ENCODE peak calls at places on chromosomes 13 and 19, in nine cellular contexts. S is AG04450, K is cardiac muscle cell, X is psoas muscle, E is fibroblast of lung, Z is upper lobe of right lung, N is RWPE2, A is heart right ventricle, Y is tibial nerve. L is an unnamed sample.

GRCh38 chr13:73835138-73835721 is 299.0 kb downstream of the KLF12 start:
- DNase-seq in S (no peak), K (peak), X (no peak), E (peak), Z (no peak), N (no peak), A (no peak), Y (no peak), L (no peak)

GRCh38 chr13:97858161-97858560 is 95.3 kb upstream of the IPO5 start:
- DNase-seq in S (no peak), K (no peak), X (no peak), E (no peak), Z (no peak), N (no peak), A (no peak), Y (no peak), L (no peak)

GRCh38 chr13:46086421-46086922 is 18.4 kb downstream of the CPB2 start:
- DNase-seq in S (no peak), K (no peak), X (no peak), E (no peak), Z (no peak), N (no peak), A (no peak), Y (no peak), L (no peak)

GRCh38 chr19:30097746-30098280 is 155.8 kb downstream of the URI1 start:
- DNase-seq in S (no peak), K (no peak), X (no peak), E (no peak), Z (peak), N (peak), A (no peak), Y (no peak), L (no peak)

GRCh38 chr19:51339313-51339686 is 2.6 kb downstream of the VSIG10L start:
- DNase-seq in S (no peak), K (no peak), X (no peak), E (no peak), Z (no peak), N (no peak), A (no peak), Y (no peak), L (no peak)

GRCh38 chr19:310781-311496 is 19.7 kb upstream of the PLPP2 start:
- DNase-seq in S (no peak), K (no peak), X (no peak), E (no peak), Z (peak), N (no peak), A (no peak), Y (no peak), L (no peak)

GRCh38 chr13:40190656-40191100 is 475.8 kb downstream of the FOXO1 start:
- DNase-seq in S (no peak), K (peak), X (peak), E (peak), Z (no peak), N (no peak), A (no peak), Y (no peak), L (peak)

GRCh38 chr19:10137751-10138682 is 18.3 kb upstream of the EIF3G start:
- DNase-seq in S (no peak), K (no peak), X (no peak), E (no peak), Z (no peak), N (no peak), A (no peak), Y (no peak), L (peak)

GRCh38 chr19:33868821-33869412 is 72.2 kb downstream of the KCTD15 start:
- DNase-seq in S (no peak), K (peak), X (peak), E (peak), Z (no peak), N (no peak), A (peak), Y (no peak), L (peak)

GRCh38 chr19:16118489-16119033 is 6.9 kb downstream of the RAB8A start:
- DNase-seq in S (no peak), K (no peak), X (no peak), E (no peak), Z (peak), N (no peak), A (no peak), Y (no peak), L (no peak)

GRCh38 chr13:77918391-77919261 is at the start of gene EDNRB:
- DNase-seq in S (no peak), K (peak), X (peak), E (peak), Z (peak), N (peak), A (peak), Y (peak), L (peak)

GRCh38 chr19:11181488-11181887 is 15.9 kb downstream of the KANK2 start:
- DNase-seq in S (no peak), K (no peak), X (no peak), E (no peak), Z (no peak), N (no peak), A (no peak), Y (no peak), L (no peak)

GRCh38 chr13:28022848-28023518 is 34.5 kb upstream of the URAD start:
- DNase-seq in S (no peak), K (peak), X (no peak), E (peak), Z (no peak), N (no peak), A (no peak), Y (no peak), L (no peak)

GRCh38 chr19:38455031-38455430 is 21.5 kb downstream of the RYR1 start:
- DNase-seq in S (no peak), K (peak), X (no peak), E (peak), Z (no peak), N (no peak), A (no peak), Y (no peak), L (no peak)

GRCh38 chr13:104086205-104086604 is 1020.0 kb upstream of the SLC10A2 start:
- DNase-seq in S (no peak), K (no peak), X (no peak), E (peak), Z (no peak), N (no peak), A (no peak), Y (no peak), L (no peak)

GRCh38 chr19:46943150-46943946 is 76.3 kb upstream of the NPAS1 start:
- DNase-seq in S (no peak), K (no peak), X (no peak), E (no peak), Z (no peak), N (no peak), A (no peak), Y (no peak), L (no peak)

GRCh38 chr13:112247471-112248405 is 128.4 kb upstream of the SPACA7 start:
- DNase-seq in S (no peak), K (no peak), X (no peak), E (no peak), Z (peak), N (no peak), A (no peak), Y (no peak), L (no peak)

GRCh38 chr19:53897459-53897858 is 11.6 kb upstream of the CACNG7 start:
- DNase-seq in S (no peak), K (no peak), X (no peak), E (no peak), Z (no peak), N (no peak), A (no peak), Y (no peak), L (no peak)

GRCh38 chr19:35932291-35932936 is 3.8 kb upstream of the LRFN3 start:
- DNase-seq in S (no peak), K (no peak), X (no peak), E (no peak), Z (no peak), N (no peak), A (no peak), Y (no peak), L (no peak)

GRCh38 chr19:42071247-42071646 is 1.2 kb upstream of the GRIK5 start:
- DNase-seq in S (no peak), K (no peak), X (no peak), E (no peak), Z (no peak), N (no peak), A (no peak), Y (no peak), L (no peak)

GRCh38 chr19:52898101-52898500 is 666 bp upstream of the ZNF320 start:
- DNase-seq in S (no peak), K (no peak), X (peak), E (no peak), Z (no peak), N (no peak), A (peak), Y (no peak), L (no peak)

GRCh38 chr19:48624791-48625723 is 5.8 kb downstream of the SPHK2 start:
- DNase-seq in S (no peak), K (peak), X (no peak), E (no peak), Z (no peak), N (no peak), A (no peak), Y (no peak), L (no peak)

GRCh38 chr19:38221919-38222828 is 1.8 kb downstream of the DPF1 start:
- DNase-seq in S (no peak), K (no peak), X (no peak), E (no peak), Z (no peak), N (no peak), A (no peak), Y (no peak), L (no peak)

GRCh38 chr13:67464154-67464553 is 234.0 kb upstream of the PCDH9 start:
- DNase-seq in S (no peak), K (peak), X (no peak), E (no peak), Z (no peak), N (no peak), A (no peak), Y (no peak), L (no peak)

GRCh38 chr19:15897026-15897737 is 692 bp downstream of the CYP4F2 start:
- DNase-seq in S (no peak), K (no peak), X (no peak), E (no peak), Z (no peak), N (no peak), A (no peak), Y (no peak), L (no peak)

GRCh38 chr19:28504727-28505126 is 708.2 kb downstream of the UQCRFS1 start:
- DNase-seq in S (no peak), K (no peak), X (no peak), E (no peak), Z (no peak), N (no peak), A (no peak), Y (no peak), L (no peak)

GRCh38 chr19:39430675-39431593 is 4.8 kb downstream of the RPS16 start:
- DNase-seq in S (peak), K (no peak), X (no peak), E (peak), Z (peak), N (no peak), A (no peak), Y (no peak), L (no peak)

GRCh38 chr13:110610955-110611595 is 4.3 kb upstream of the NAXD start:
- DNase-seq in S (no peak), K (no peak), X (no peak), E (peak), Z (no peak), N (no peak), A (no peak), Y (no peak), L (no peak)
- H3K27ac ChIP-seq in S (no peak), K (no peak), X (no peak), E (no peak), Z (no peak), N (no peak), A (no peak), Y (no peak), L (no peak)

GRCh38 chr19:31943305-31943704 is 402.1 kb upstream of the ZNF507 start:
- DNase-seq in S (no peak), K (peak), X (no peak), E (no peak), Z (no peak), N (no peak), A (no peak), Y (no peak), L (no peak)
- TF ChIP-seq CTCF in S (no peak), K (no peak), X (no peak), E (peak), Z (no peak), N (no peak), A (no peak), Y (no peak), L (no peak)

GRCh38 chr19:17227798-17228367 is 1.9 kb downstream of the OCEL1 start:
- DNase-seq in S (no peak), K (no peak), X (no peak), E (no peak), Z (no peak), N (no peak), A (no peak), Y (no peak), L (no peak)
- H3K4me3 ChIP-seq in S (no peak), K (no peak), X (no peak), E (no peak), Z (no peak), N (no peak), A (no peak), Y (no peak), L (no peak)

GRCh38 chr19:3693030-3693925 is 7.0 kb downstream of the PIP5K1C start:
- DNase-seq in S (no peak), K (no peak), X (no peak), E (no peak), Z (no peak), N (no peak), A (no peak), Y (no peak), L (no peak)
- H3K27ac ChIP-seq in S (no peak), K (no peak), X (no peak), E (no peak), Z (no peak), N (no peak), A (peak), Y (no peak), L (peak)

DNA sequence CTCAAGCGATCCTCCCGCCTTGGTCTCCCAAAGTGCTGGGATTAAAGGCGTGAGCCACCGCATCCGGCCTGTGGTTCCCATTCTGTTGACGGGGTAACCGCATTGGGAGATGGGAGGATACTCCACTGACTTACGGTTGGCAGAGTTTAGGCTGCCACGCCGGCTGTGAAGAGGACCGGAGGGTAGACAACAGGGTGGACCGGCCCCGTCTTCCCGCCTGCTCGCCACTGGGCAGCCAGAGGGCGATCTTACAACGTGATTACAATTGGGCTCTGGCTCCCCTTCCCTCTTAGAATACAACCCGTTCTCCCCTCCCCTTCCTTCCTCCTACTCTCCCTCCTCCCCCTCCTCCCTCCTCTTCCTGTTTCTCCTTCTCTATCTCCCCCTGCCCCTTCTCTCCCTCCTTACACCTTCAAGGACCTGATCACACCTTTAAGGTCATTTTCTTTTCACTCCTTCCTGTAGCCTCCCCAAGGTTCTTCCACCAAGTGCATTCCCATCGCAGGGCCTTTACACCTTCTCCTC is 957 bp upstream of the CCDC194 start:
- DNase-seq in S (no peak), K (peak), X (peak), E (peak), Z (peak), N (no peak), A (peak), Y (peak), L (no peak)
- TF ChIP-seq CTCF in S (peak), K (peak), X (peak), E (peak), Z (peak), N (peak), A (peak), Y (peak), L (peak)